ENCODE peak calls at places on chromosome 15, in six cellular contexts. T, O, F, Y, H and Q are unnamed samples.

GRCh38 chr15:75712668-75713337 is at the start of gene CSPG4:
- DNase-seq in Y (peak), O (peak), H (no peak), F (peak), T (peak), Q (peak)

GRCh38 chr15:64430000-64430735 is 30.2 kb upstream of the ZNF609 start:
- DNase-seq in T (no peak), O (peak), Y (no peak), H (no peak), F (no peak), Q (peak)

GRCh38 chr15:49088996-49089395 is 42.8 kb upstream of the SECISBP2L start:
- DNase-seq in O (no peak), Y (no peak), H (no peak), T (no peak), F (no peak), Q (no peak)

GRCh38 chr15:34348735-34349300 is 5.7 kb downstream of the NUTM1 start:
- DNase-seq in O (no peak), H (no peak), Y (no peak), F (no peak), T (no peak), Q (no peak)

GRCh38 chr15:85563731-85564130 is 183.3 kb downstream of the AKAP13 start:
- DNase-seq in F (no peak), H (no peak), T (no peak), O (no peak), Y (no peak), Q (no peak)

GRCh38 chr15:50247819-50248650 is 17.5 kb downstream of the HDC start:
- DNase-seq in T (no peak), F (peak), H (no peak), Y (no peak), O (no peak), Q (no peak)

GRCh38 chr15:57281357-57281756 is 94.9 kb upstream of the CGNL1 start:
- DNase-seq in H (no peak), O (no peak), T (no peak), Y (no peak), F (no peak), Q (no peak)

GRCh38 chr15:50996641-50997040 is 88.2 kb downstream of the AP4E1 start:
- DNase-seq in F (no peak), Y (no peak), O (peak), T (no peak), H (no peak), Q (peak)

GRCh38 chr15:59965741-59966140 is 38.4 kb upstream of the FOXB1 start:
- DNase-seq in H (no peak), O (no peak), F (no peak), T (no peak), Y (no peak), Q (no peak)

GRCh38 chr15:78162038-78162437 is 12.9 kb downstream of the IDH3A start:
- DNase-seq in O (no peak), T (no peak), Y (no peak), H (no peak), F (no peak), Q (no peak)

GRCh38 chr15:68829068-68829467 is 8.4 kb upstream of the ANP32A start:
- DNase-seq in H (no peak), O (no peak), T (peak), Y (peak), F (no peak), Q (peak)

GRCh38 chr15:63611217-63611616 is 14.0 kb downstream of the FBXL22 start:
- DNase-seq in F (no peak), O (no peak), H (no peak), T (no peak), Y (no peak), Q (no peak)

GRCh38 chr15:38853608-38854007 is 289.0 kb upstream of the RASGRP1 start:
- DNase-seq in O (peak), Y (peak), H (peak), F (no peak), T (peak), Q (peak)

GRCh38 chr15:44298878-44299277 is 10.4 kb downstream of the GOLM2 start:
- DNase-seq in H (peak), F (no peak), Y (no peak), T (no peak), O (no peak), Q (peak)

GRCh38 chr15:90264649-90265048 is 823 bp upstream of the NGRN start:
- DNase-seq in Y (no peak), F (peak), O (no peak), T (peak), H (no peak), Q (peak)

GRCh38 chr15:39598958-39599845 is 18.3 kb downstream of the THBS1 start:
- DNase-seq in O (peak), H (no peak), F (no peak), Y (no peak), T (no peak), Q (peak)

GRCh38 chr15:75149911-75150709 is 51.6 kb upstream of the C15orf39 start:
- DNase-seq in O (peak), F (no peak), Y (no peak), T (no peak), H (peak), Q (peak)

GRCh38 chr15:40960151-40960885 is 7.0 kb downstream of the CHAC1 start:
- DNase-seq in T (no peak), H (no peak), O (no peak), Y (no peak), F (no peak), Q (no peak)

GRCh38 chr15:56105855-56106254 is 112.4 kb upstream of the NEDD4 start:
- DNase-seq in F (no peak), O (no peak), H (no peak), Y (no peak), T (no peak), Q (no peak)

GRCh38 chr15:72521682-72522081 is 47.6 kb downstream of the ARIH1 start:
- DNase-seq in Y (no peak), T (no peak), F (no peak), O (peak), H (no peak), Q (no peak)

GRCh38 chr15:43775411-43775965 is 1.3 kb downstream of the ELL3 start:
- DNase-seq in H (peak), O (peak), Y (peak), F (peak), T (peak), Q (peak)

GRCh38 chr15:73368301-73369072 is at the start of gene HCN4:
- DNase-seq in Y (peak), F (no peak), T (peak), O (no peak), H (no peak), Q (peak)

GRCh38 chr15:67927501-67928156 is 87.8 kb upstream of the RNU6-1 start:
- DNase-seq in F (peak), Y (no peak), H (no peak), O (peak), T (no peak), Q (peak)

GRCh38 chr15:85297537-85297936 is 82.9 kb upstream of the AKAP13 start:
- DNase-seq in F (no peak), Y (no peak), H (no peak), O (no peak), T (no peak), Q (no peak)

GRCh38 chr15:75235760-75236729 is 22.1 kb upstream of the GOLGA6C start:
- DNase-seq in H (no peak), Y (no peak), O (no peak), T (no peak), F (peak), Q (no peak)

GRCh38 chr15:80849308-80849707 is 70.1 kb downstream of the CEMIP start:
- DNase-seq in Y (no peak), O (peak), T (peak), F (no peak), H (no peak), Q (peak)

GRCh38 chr15:38612159-38612863 is 47.7 kb upstream of the RASGRP1 start:
- DNase-seq in Y (no peak), O (no peak), T (no peak), H (no peak), F (no peak), Q (no peak)

GRCh38 chr15:78034495-78035191 is 42.9 kb downstream of the TBC1D2B start:
- DNase-seq in O (peak), H (no peak), T (no peak), Y (no peak), F (no peak), Q (no peak)